ENCODE peak calls at places on chromosomes 3 and 15, in five cellular contexts. One of them, this sample, is unnamed. For H3K9me3, the result is how much of the 10 kb centered on the place peaks cover.

GRCh38 chr3:28286595-28286994 is 45.2 kb downstream of the CMC1 start:
- DNase-seq in K562: peak
- DNase-seq in SJSA1: no peak
- DNase-seq in SK-N-SH: peak
- DNase-seq in aorta: no peak
- DNase-seq in this sample: peak

GRCh38 chr15:32952901-32953889 is 235.4 kb downstream of the GREM1 start:
- DNase-seq in K562: no peak
- DNase-seq in SJSA1: no peak
- DNase-seq in SK-N-SH: no peak
- DNase-seq in aorta: no peak
- DNase-seq in this sample: no peak

GRCh38 chr3:69204315-69204957 is 82.0 kb upstream of the LMOD3 start:
- DNase-seq in K562: no peak
- DNase-seq in SJSA1: no peak
- DNase-seq in SK-N-SH: no peak
- DNase-seq in aorta: no peak
- DNase-seq in this sample: no peak

GRCh38 chr15:90286678-90287077 is 21.2 kb downstream of the NGRN start:
- DNase-seq in K562: peak
- DNase-seq in SJSA1: no peak
- DNase-seq in SK-N-SH: peak
- DNase-seq in aorta: no peak
- DNase-seq in this sample: peak

GRCh38 chr15:58467722-58468436 is 36.1 kb downstream of the LIPC start:
- DNase-seq in K562: no peak
- DNase-seq in SJSA1: no peak
- DNase-seq in SK-N-SH: no peak
- DNase-seq in aorta: no peak
- DNase-seq in this sample: no peak

GRCh38 chr3:176987901-176988300 is 209.4 kb downstream of the TBL1XR1 start:
- DNase-seq in K562: no peak
- DNase-seq in SJSA1: no peak
- DNase-seq in SK-N-SH: no peak
- DNase-seq in aorta: no peak
- DNase-seq in this sample: peak

GRCh38 chr3:15542641-15543040 is 21.1 kb upstream of the COLQ start:
- DNase-seq in K562: no peak
- DNase-seq in SJSA1: no peak
- DNase-seq in SK-N-SH: no peak
- DNase-seq in aorta: no peak
- DNase-seq in this sample: no peak

GRCh38 chr3:89586676-89587075 is 479.3 kb downstream of the EPHA3 start:
- DNase-seq in K562: no peak
- DNase-seq in SJSA1: no peak
- DNase-seq in SK-N-SH: no peak
- DNase-seq in aorta: no peak
- DNase-seq in this sample: no peak

GRCh38 chr3:139620438-139620837 is 57.3 kb downstream of the NMNAT3 start:
- DNase-seq in K562: no peak
- DNase-seq in SJSA1: no peak
- DNase-seq in SK-N-SH: no peak
- DNase-seq in aorta: no peak
- DNase-seq in this sample: no peak

GRCh38 chr15:90184786-90185704 is 16.1 kb upstream of the SEMA4B start:
- DNase-seq in K562: peak
- DNase-seq in SJSA1: peak
- DNase-seq in SK-N-SH: peak
- DNase-seq in aorta: peak
- DNase-seq in this sample: peak

GRCh38 chr3:115464036-115464435 is 159.3 kb upstream of the GAP43 start:
- DNase-seq in K562: no peak
- DNase-seq in SJSA1: no peak
- DNase-seq in SK-N-SH: no peak
- DNase-seq in aorta: no peak
- DNase-seq in this sample: no peak

GRCh38 chr15:60573936-60574335 is 95.0 kb upstream of the ICE2 start:
- DNase-seq in K562: no peak
- DNase-seq in SJSA1: no peak
- DNase-seq in SK-N-SH: no peak
- DNase-seq in aorta: no peak
- DNase-seq in this sample: no peak

GRCh38 chr15:70770863-70771262 is 7.5 kb upstream of the UACA start:
- DNase-seq in K562: no peak
- DNase-seq in SJSA1: no peak
- DNase-seq in SK-N-SH: no peak
- DNase-seq in aorta: no peak
- DNase-seq in this sample: no peak

GRCh38 chr3:111589303-111590095 is 5.6 kb downstream of the ZBED2 start:
- DNase-seq in K562: no peak
- DNase-seq in SJSA1: no peak
- DNase-seq in SK-N-SH: peak
- DNase-seq in aorta: no peak
- DNase-seq in this sample: no peak

GRCh38 chr15:95302206-95302605 is 1028.3 kb upstream of the NR2F2 start:
- DNase-seq in K562: no peak
- DNase-seq in SJSA1: no peak
- DNase-seq in SK-N-SH: no peak
- DNase-seq in aorta: no peak
- DNase-seq in this sample: no peak

GRCh38 chr15:77069521-77070121 is 1.3 kb downstream of the TSPAN3 start:
- DNase-seq in K562: no peak
- DNase-seq in SJSA1: no peak
- DNase-seq in SK-N-SH: no peak
- DNase-seq in aorta: no peak
- DNase-seq in this sample: peak

GRCh38 chr15:52337198-52337853 is 41.7 kb upstream of the MYO5C start:
- DNase-seq in K562: no peak
- DNase-seq in SJSA1: peak
- DNase-seq in SK-N-SH: no peak
- DNase-seq in aorta: no peak
- DNase-seq in this sample: peak

GRCh38 chr3:48501196-48501595 is 2.8 kb downstream of the SHISA5 start:
- DNase-seq in K562: no peak
- DNase-seq in SJSA1: no peak
- DNase-seq in SK-N-SH: no peak
- DNase-seq in aorta: no peak
- DNase-seq in this sample: no peak

GRCh38 chr3:145087038-145087437 is 1073.9 kb downstream of the PLOD2 start:
- DNase-seq in K562: no peak
- DNase-seq in SJSA1: no peak
- DNase-seq in SK-N-SH: no peak
- DNase-seq in aorta: no peak
- DNase-seq in this sample: no peak

GRCh38 chr3:171774516-171774915 is 35.8 kb downstream of the PLD1 start:
- DNase-seq in K562: no peak
- DNase-seq in SJSA1: no peak
- DNase-seq in SK-N-SH: no peak
- DNase-seq in aorta: no peak
- DNase-seq in this sample: no peak

GRCh38 chr3:188169826-188170455 is 16.0 kb downstream of the LPP start:
- DNase-seq in K562: no peak
- DNase-seq in SJSA1: no peak
- DNase-seq in SK-N-SH: no peak
- DNase-seq in aorta: peak
- DNase-seq in this sample: peak

GRCh38 chr15:68244235-68244634 is 14.7 kb upstream of the CLN6 start:
- DNase-seq in K562: no peak
- DNase-seq in SJSA1: no peak
- DNase-seq in SK-N-SH: no peak
- DNase-seq in aorta: no peak
- DNase-seq in this sample: no peak

GRCh38 chr15:68252925-68253534 is 23.5 kb upstream of the CLN6 start:
- DNase-seq in K562: peak
- DNase-seq in SJSA1: no peak
- DNase-seq in SK-N-SH: peak
- DNase-seq in aorta: no peak
- DNase-seq in this sample: peak

GRCh38 chr15:68249058-68249713 is 19.7 kb upstream of the CLN6 start:
- DNase-seq in K562: no peak
- DNase-seq in SJSA1: no peak
- DNase-seq in SK-N-SH: no peak
- DNase-seq in aorta: no peak
- DNase-seq in this sample: no peak
- H3K9me3 ChIP-seq in K562: under half
- H3K9me3 ChIP-seq in SJSA1: under half
- H3K9me3 ChIP-seq in SK-N-SH: under half
- H3K9me3 ChIP-seq in aorta: under half
- H3K9me3 ChIP-seq in this sample: under half

DNA sequence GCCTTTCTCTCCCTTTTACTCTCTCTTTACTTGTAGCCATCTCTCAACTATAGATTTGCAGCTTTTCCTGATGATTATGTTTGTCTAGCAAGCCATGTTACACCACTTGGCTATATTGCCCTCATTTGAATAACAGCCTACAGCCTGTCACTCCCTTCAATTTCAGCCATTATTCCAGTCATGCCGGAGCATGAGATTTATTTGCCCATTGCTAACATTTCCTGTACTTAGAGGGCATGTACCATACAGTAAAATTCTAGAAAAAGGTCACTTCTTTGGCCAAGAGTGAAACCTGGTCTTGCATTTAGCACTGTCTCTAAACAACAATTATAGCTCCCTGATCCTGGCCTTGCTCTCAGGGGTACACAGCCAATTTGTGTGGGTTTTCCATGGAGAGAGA is 221.7 kb upstream of the TMC3 start:
- DNase-seq in K562: no peak
- DNase-seq in SJSA1: no peak
- DNase-seq in SK-N-SH: no peak
- DNase-seq in aorta: no peak
- DNase-seq in this sample: no peak
- H3K9me3 ChIP-seq in K562: under half
- H3K9me3 ChIP-seq in SJSA1: under half
- H3K9me3 ChIP-seq in SK-N-SH: under half
- H3K9me3 ChIP-seq in aorta: under half
- H3K9me3 ChIP-seq in this sample: under half

GRCh38 chr15:45884755-45885445 is 250.1 kb downstream of the SQOR start:
- DNase-seq in K562: no peak
- DNase-seq in SJSA1: no peak
- DNase-seq in SK-N-SH: no peak
- DNase-seq in aorta: no peak
- DNase-seq in this sample: no peak
- H3K9me3 ChIP-seq in K562: under half
- H3K9me3 ChIP-seq in SJSA1: under half
- H3K9me3 ChIP-seq in SK-N-SH: under half
- H3K9me3 ChIP-seq in aorta: under half
- H3K9me3 ChIP-seq in this sample: under half

GRCh38 chr15:24748812-24749439 is 73.4 kb downstream of the NPAP1 start:
- DNase-seq in K562: no peak
- DNase-seq in SJSA1: no peak
- DNase-seq in SK-N-SH: no peak
- DNase-seq in aorta: no peak
- DNase-seq in this sample: no peak
- H3K9me3 ChIP-seq in K562: under half
- H3K9me3 ChIP-seq in SJSA1: under half
- H3K9me3 ChIP-seq in SK-N-SH: under half
- H3K9me3 ChIP-seq in aorta: under half
- H3K9me3 ChIP-seq in this sample: under half

DNA sequence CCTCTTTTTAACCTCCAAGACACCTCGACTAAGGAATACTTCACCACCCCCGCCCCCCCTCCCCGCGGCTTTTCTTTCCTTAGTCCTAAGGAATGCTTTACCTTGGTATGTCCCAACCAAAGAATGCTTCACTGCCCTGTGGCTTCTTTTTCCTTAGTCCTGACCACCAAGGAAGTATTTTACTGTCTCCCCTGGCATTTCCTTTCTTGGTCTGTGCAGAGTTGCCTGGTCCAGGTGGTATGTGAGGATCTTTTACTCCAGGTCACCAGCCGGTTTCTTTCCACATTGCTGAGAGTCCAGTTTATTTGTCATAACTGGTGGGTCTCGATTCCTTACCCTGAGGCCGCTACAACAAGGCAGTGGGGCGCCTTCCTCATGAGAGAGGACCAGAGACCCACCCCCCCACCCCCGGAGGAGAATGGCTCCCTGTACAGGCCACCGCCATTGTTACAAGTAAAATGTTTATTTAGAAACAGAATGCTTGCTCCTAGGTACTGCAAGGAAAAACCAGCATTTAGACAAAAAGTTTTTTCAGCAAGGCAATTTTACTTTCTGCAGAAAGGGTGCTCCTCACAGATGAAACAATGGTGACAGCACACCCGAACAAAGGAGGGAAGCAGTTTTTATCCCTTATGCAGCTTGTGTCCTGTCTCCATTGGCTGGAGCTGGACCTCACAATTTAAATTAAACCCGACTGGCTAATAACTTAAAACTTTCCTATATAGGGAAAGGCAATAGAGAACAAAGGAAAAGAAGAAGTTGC is 23.1 kb upstream of the MTHFS start:
- DNase-seq in K562: no peak
- DNase-seq in SJSA1: no peak
- DNase-seq in SK-N-SH: no peak
- DNase-seq in aorta: no peak
- DNase-seq in this sample: no peak
- H3K9me3 ChIP-seq in K562: half or more
- H3K9me3 ChIP-seq in SJSA1: under half
- H3K9me3 ChIP-seq in SK-N-SH: under half
- H3K9me3 ChIP-seq in aorta: under half
- H3K9me3 ChIP-seq in this sample: under half

GRCh38 chr3:64783200-64783599 is 95.4 kb upstream of the ADAMTS9 start:
- DNase-seq in K562: no peak
- DNase-seq in SJSA1: no peak
- DNase-seq in SK-N-SH: no peak
- DNase-seq in aorta: no peak
- DNase-seq in this sample: no peak
- H3K9me3 ChIP-seq in K562: under half
- H3K9me3 ChIP-seq in SJSA1: under half
- H3K9me3 ChIP-seq in SK-N-SH: under half
- H3K9me3 ChIP-seq in aorta: under half
- H3K9me3 ChIP-seq in this sample: under half

DNA sequence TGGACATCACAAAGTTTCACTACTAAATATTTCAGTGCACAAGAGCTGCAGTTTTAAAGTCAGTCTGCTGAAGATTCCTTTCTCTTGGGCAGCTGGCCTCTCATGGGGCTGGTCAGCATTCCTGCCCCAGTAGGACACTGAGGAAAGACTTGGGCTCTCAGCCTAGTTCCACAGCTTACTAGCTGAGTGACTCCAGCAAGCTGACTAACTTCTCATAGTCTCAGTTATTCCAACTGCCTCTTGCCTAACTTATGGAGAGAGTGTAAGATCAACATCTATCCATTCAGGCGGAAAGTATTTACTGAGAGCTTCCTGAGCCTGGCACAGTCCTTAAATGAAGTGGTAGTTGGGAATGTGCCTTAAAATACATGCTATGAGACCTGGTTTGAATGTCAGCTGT is 27.0 kb downstream of the TM4SF4 start:
- DNase-seq in K562: no peak
- DNase-seq in SJSA1: no peak
- DNase-seq in SK-N-SH: no peak
- DNase-seq in aorta: peak
- DNase-seq in this sample: peak
- H3K9me3 ChIP-seq in K562: under half
- H3K9me3 ChIP-seq in SJSA1: under half
- H3K9me3 ChIP-seq in SK-N-SH: under half
- H3K9me3 ChIP-seq in aorta: under half
- H3K9me3 ChIP-seq in this sample: under half